ENCODE peak calls at places on chromosomes 7 and 10, in eight cellular contexts. V is NCI-H1092; K is activated CD4-positive, alpha-beta T cell treated with anti-CD3 and anti-CD28 coated beads for 48 hours; H is heart right ventricle; C is stimulated activated CD4-positive, alpha-beta T cell treated with anti-CD3 and anti-CD28 coated beads, Interleukin-12 subunit alpha, Interleukin-12 subunit beta, amount 100 ng/mL, for 4 hours; Q is head of caudate nucleus; L is activated gamma-delta T cell treated with Interleukin-2 at 50 U/mL for 16 hours; Y is AG04450. W is an unnamed sample.

GRCh38 chr10:127349737-127350136 is 153.3 kb upstream of the INSYN2A start:
- DNase-seq in V (no peak), K (no peak), H (no peak), C (no peak), Q (no peak), L (no peak), Y (peak), W (no peak)

GRCh38 chr7:135597181-135597925 is 39.6 kb downstream of the NUP205 start:
- DNase-seq in V (no peak), K (no peak), H (no peak), C (no peak), Q (no peak), L (no peak), Y (no peak), W (no peak)

GRCh38 chr7:86978804-86979506 is 80.5 kb downstream of the ELAPOR2 start:
- DNase-seq in V (no peak), K (no peak), H (no peak), C (no peak), Q (no peak), L (no peak), Y (no peak), W (no peak)

GRCh38 chr7:80410081-80410480 is 101.8 kb downstream of the GNAT3 start:
- DNase-seq in V (no peak), K (no peak), H (no peak), C (no peak), Q (no peak), L (no peak), Y (no peak), W (no peak)

GRCh38 chr7:45163692-45164052 is 6.1 kb downstream of the RAMP3 start:
- DNase-seq in V (no peak), K (no peak), H (no peak), C (no peak), Q (no peak), L (no peak), Y (no peak), W (no peak)

GRCh38 chr10:21173964-21174669 is 277.0 kb upstream of the NEBL start:
- DNase-seq in V (peak), K (peak), H (peak), C (peak), Q (peak), L (no peak), Y (no peak), W (peak)

GRCh38 chr10:3117486-3117885 is 50.1 kb downstream of the PFKP start:
- DNase-seq in V (no peak), K (no peak), H (no peak), C (no peak), Q (no peak), L (no peak), Y (no peak), W (no peak)

GRCh38 chr7:89017676-89018075 is 222.1 kb upstream of the TEX47 start:
- DNase-seq in V (no peak), K (no peak), H (no peak), C (no peak), Q (no peak), L (no peak), Y (no peak), W (no peak)

GRCh38 chr7:47697533-47697932 is 115.6 kb upstream of the TNS3 start:
- DNase-seq in V (no peak), K (no peak), H (no peak), C (no peak), Q (no peak), L (no peak), Y (no peak), W (no peak)

GRCh38 chr7:100157334-100158228 is 942 bp downstream of the TRAPPC14 start:
- DNase-seq in V (no peak), K (no peak), H (no peak), C (no peak), Q (no peak), L (no peak), Y (no peak), W (no peak)

GRCh38 chr7:6502886-6503285 is 48.4 kb downstream of the GRID2IP start:
- DNase-seq in V (no peak), K (no peak), H (no peak), C (no peak), Q (no peak), L (no peak), Y (no peak), W (no peak)

GRCh38 chr10:19416164-19416563 is 367.6 kb downstream of the MALRD1 start:
- DNase-seq in V (no peak), K (no peak), H (no peak), C (no peak), Q (no peak), L (no peak), Y (no peak), W (no peak)

GRCh38 chr10:127738512-127739424 is 1.8 kb downstream of the FOXI2 start:
- DNase-seq in V (no peak), K (no peak), H (no peak), C (no peak), Q (no peak), L (no peak), Y (no peak), W (no peak)

GRCh38 chr7:153941061-153941460 is 111.1 kb upstream of the DPP6 start:
- DNase-seq in V (no peak), K (no peak), H (no peak), C (no peak), Q (no peak), L (no peak), Y (no peak), W (no peak)

GRCh38 chr7:142494021-142494420 is 236.2 kb upstream of the PRSS58 start:
- DNase-seq in V (no peak), K (no peak), H (no peak), C (no peak), Q (no peak), L (no peak), Y (no peak), W (no peak)

GRCh38 chr7:81284576-81284975 is 365.7 kb upstream of the SEMA3C start:
- DNase-seq in V (no peak), K (no peak), H (no peak), C (no peak), Q (no peak), L (no peak), Y (no peak), W (no peak)

GRCh38 chr10:31687545-31688482 is 240.8 kb downstream of the ARHGAP12 start:
- DNase-seq in V (no peak), K (no peak), H (no peak), C (no peak), Q (no peak), L (no peak), Y (no peak), W (no peak)

GRCh38 chr7:47349401-47349800 is 232.5 kb downstream of the TNS3 start:
- DNase-seq in V (no peak), K (no peak), H (no peak), C (no peak), Q (no peak), L (no peak), Y (no peak), W (no peak)

GRCh38 chr7:126940723-126941307 is 311.9 kb downstream of the GRM8 start:
- DNase-seq in V (no peak), K (no peak), H (no peak), C (no peak), Q (no peak), L (no peak), Y (no peak), W (no peak)

GRCh38 chr10:81018898-81019890 is 481.5 kb downstream of the SH2D4B start:
- DNase-seq in V (peak), K (peak), H (peak), C (no peak), Q (no peak), L (no peak), Y (no peak), W (no peak)

GRCh38 chr10:52597189-52597863 is 175.3 kb downstream of the MBL2 start:
- DNase-seq in V (no peak), K (no peak), H (no peak), C (no peak), Q (no peak), L (no peak), Y (no peak), W (no peak)

GRCh38 chr10:132914732-132915131 is 27.6 kb downstream of the CFAP46 start:
- DNase-seq in V (no peak), K (no peak), H (no peak), C (no peak), Q (no peak), L (no peak), Y (no peak), W (peak)

GRCh38 chr7:116236020-116236630 is 25.8 kb downstream of the TES start:
- DNase-seq in V (peak), K (peak), H (peak), C (peak), Q (no peak), L (peak), Y (no peak), W (no peak)

GRCh38 chr7:39017369-39017768 is 39.7 kb downstream of the POU6F2 start:
- DNase-seq in V (no peak), K (no peak), H (no peak), C (no peak), Q (no peak), L (no peak), Y (no peak), W (no peak)

GRCh38 chr10:59847326-59847725 is 59.0 kb downstream of the CCDC6 start:
- DNase-seq in V (no peak), K (no peak), H (no peak), C (no peak), Q (no peak), L (no peak), Y (no peak), W (no peak)

GRCh38 chr7:151088856-151089699 is 2.8 kb downstream of the AGAP3 start:
- DNase-seq in V (no peak), K (no peak), H (peak), C (no peak), Q (peak), L (no peak), Y (no peak), W (peak)